ENCODE peak calls at places on chromosomes 13 and 19, in eight cellular contexts. S, I, Y, O, C, V, Z and H are unnamed samples.

GRCh38 chr19:15025237-15025636 is 24.0 kb upstream of the CASP14 start:
- DNase-seq in S (no peak), I (no peak), Y (no peak), O (no peak), C (peak), V (no peak), Z (peak), H (peak)

GRCh38 chr13:60661514-60661913 is 264.5 kb downstream of the TDRD3 start:
- DNase-seq in S (no peak), I (no peak), Y (no peak), O (no peak), C (no peak), V (no peak), Z (no peak), H (no peak)

GRCh38 chr19:3146677-3147100 is 10.9 kb downstream of the GNA15 start:
- DNase-seq in S (no peak), I (peak), Y (peak), O (no peak), C (no peak), V (peak), Z (no peak), H (no peak)

GRCh38 chr19:1248454-1249297 is at the start of gene MIDN:
- DNase-seq in S (peak), I (peak), Y (peak), O (peak), C (peak), V (peak), Z (peak), H (peak)

GRCh38 chr19:42555317-42555716 is 27.0 kb upstream of the CEACAM1 start:
- DNase-seq in S (no peak), I (no peak), Y (no peak), O (no peak), C (no peak), V (peak), Z (no peak), H (peak)

GRCh38 chr19:10288662-10289166 is 1.0 kb upstream of the ICAM5 start:
- DNase-seq in S (peak), I (peak), Y (no peak), O (no peak), C (peak), V (peak), Z (peak), H (peak)

GRCh38 chr13:45949161-45949560 is 97.6 kb upstream of the SIAH3 start:
- DNase-seq in S (peak), I (no peak), Y (no peak), O (no peak), C (no peak), V (no peak), Z (no peak), H (no peak)

GRCh38 chr19:16888629-16889371 is at the start of gene F2RL3:
- DNase-seq in S (no peak), I (peak), Y (no peak), O (no peak), C (no peak), V (peak), Z (peak), H (peak)

GRCh38 chr13:27283906-27284523 is 13.4 kb downstream of the RASL11A start:
- DNase-seq in S (no peak), I (peak), Y (no peak), O (peak), C (no peak), V (no peak), Z (peak), H (no peak)

GRCh38 chr13:49935171-49936084 is 712 bp downstream of the SPRYD7 start:
- DNase-seq in S (peak), I (peak), Y (peak), O (no peak), C (peak), V (no peak), Z (peak), H (peak)

GRCh38 chr19:47356900-47357299 is 7.8 kb downstream of the DHX34 start:
- DNase-seq in S (no peak), I (no peak), Y (no peak), O (no peak), C (no peak), V (no peak), Z (peak), H (no peak)

GRCh38 chr19:18843960-18844359 is 12.2 kb downstream of the UPF1 start:
- DNase-seq in S (peak), I (no peak), Y (no peak), O (no peak), C (no peak), V (peak), Z (no peak), H (no peak)

GRCh38 chr13:27972619-27972877 is 3.4 kb upstream of the CDX2 start:
- DNase-seq in S (no peak), I (no peak), Y (no peak), O (no peak), C (no peak), V (no peak), Z (no peak), H (no peak)

GRCh38 chr13:44719857-44720671 is 143.9 kb upstream of the TSC22D1 start:
- DNase-seq in S (peak), I (no peak), Y (no peak), O (no peak), C (no peak), V (no peak), Z (no peak), H (no peak)

GRCh38 chr19:39843919-39844793 is 2.0 kb downstream of the FBL start:
- DNase-seq in S (peak), I (peak), Y (no peak), O (no peak), C (no peak), V (no peak), Z (no peak), H (peak)

GRCh38 chr13:78680064-78680463 is 21.1 kb upstream of the OBI1 start:
- DNase-seq in S (no peak), I (no peak), Y (no peak), O (no peak), C (no peak), V (no peak), Z (no peak), H (no peak)

GRCh38 chr13:45674908-45675307 is 27.2 kb upstream of the CBY2 start:
- DNase-seq in S (peak), I (no peak), Y (no peak), O (no peak), C (no peak), V (no peak), Z (no peak), H (no peak)

GRCh38 chr19:48741222-48741999 is 1.0 kb upstream of the RASIP1 start:
- DNase-seq in S (no peak), I (peak), Y (no peak), O (no peak), C (no peak), V (peak), Z (no peak), H (no peak)

GRCh38 chr19:11384778-11385129 is 640 bp upstream of the EPOR start:
- DNase-seq in S (no peak), I (no peak), Y (no peak), O (no peak), C (no peak), V (no peak), Z (no peak), H (no peak)

GRCh38 chr19:48501446-48501960 is 10.1 kb downstream of the LMTK3 start:
- DNase-seq in S (no peak), I (peak), Y (no peak), O (no peak), C (no peak), V (no peak), Z (peak), H (peak)

GRCh38 chr13:110334841-110335490 is 27.9 kb downstream of the COL4A2 start:
- DNase-seq in S (peak), I (no peak), Y (no peak), O (no peak), C (no peak), V (no peak), Z (no peak), H (no peak)

GRCh38 chr13:101978546-101979315 is 423.1 kb downstream of the FGF14 start:
- DNase-seq in S (no peak), I (no peak), Y (no peak), O (no peak), C (no peak), V (peak), Z (peak), H (no peak)

GRCh38 chr19:18723871-18724377 is 40.4 kb downstream of the CRTC1 start:
- DNase-seq in S (no peak), I (no peak), Y (no peak), O (no peak), C (no peak), V (no peak), Z (no peak), H (no peak)

GRCh38 chr19:7326105-7326877 is 22.4 kb upstream of the ARHGEF18 start:
- DNase-seq in S (no peak), I (peak), Y (no peak), O (no peak), C (no peak), V (no peak), Z (no peak), H (peak)

GRCh38 chr13:73625562-73626339 is 508.5 kb downstream of the KLF12 start:
- DNase-seq in S (no peak), I (peak), Y (no peak), O (no peak), C (no peak), V (no peak), Z (no peak), H (no peak)

GRCh38 chr13:97851269-97851668 is 102.2 kb upstream of the IPO5 start:
- DNase-seq in S (no peak), I (no peak), Y (no peak), O (no peak), C (no peak), V (no peak), Z (no peak), H (no peak)

GRCh38 chr19:41792513-41793413 is 3.6 kb upstream of the CEACAM3 start:
- DNase-seq in S (peak), I (peak), Y (peak), O (peak), C (peak), V (peak), Z (peak), H (peak)

GRCh38 chr13:113358653-113359052 is 5.3 kb downstream of the GRTP1 start:
- DNase-seq in S (peak), I (no peak), Y (no peak), O (no peak), C (no peak), V (no peak), Z (no peak), H (no peak)